ENCODE peak calls at places on chromosomes 1 and 21, in nine cellular contexts. A, C, D, F, G, T, L, B and S are unnamed samples.
A peak's percentile ranks its signal among the peaks of the same experiment; 100 is the strongest.

GRCh38 chr1:71393301-71393700 is 312.5 kb upstream of the ZRANB2 start:
- DNase-seq in D (no peak), G (no peak), F (no peak), A (no peak), L (no peak), B (no peak), T (no peak), C (no peak), S (no peak)

GRCh38 chr1:36172983-36173382 is 17.0 kb downstream of the MAP7D1 start:
- DNase-seq in D (no peak), F (no peak), B (no peak), G (no peak), L (no peak), A (no peak), T (no peak), C (no peak), S (no peak)

GRCh38 chr1:19028110-19028509 is 71.6 kb upstream of the IFFO2 start:
- DNase-seq in D (no peak), T (peak; percentile 48), A (no peak), B (no peak), C (no peak), F (no peak), L (no peak), G (no peak), S (no peak)

GRCh38 chr1:96978431-96978830 is 256.8 kb downstream of the PTBP2 start:
- DNase-seq in B (no peak), C (no peak), D (no peak), T (no peak), L (no peak), F (no peak), A (no peak), G (no peak), S (peak; percentile 36)

GRCh38 chr1:145994391-145995120 is 1.8 kb downstream of the TXNIP start:
- DNase-seq in B (no peak), L (no peak), T (peak; percentile 47), D (peak; percentile 15), C (peak; percentile 33), G (peak; percentile 65), F (peak; percentile 25), A (no peak), S (no peak)

GRCh38 chr1:167542109-167543032 is 11.2 kb downstream of the CREG1 start:
- DNase-seq in D (no peak), G (no peak), B (no peak), C (no peak), T (no peak), F (no peak), L (no peak), A (no peak), S (no peak)

GRCh38 chr21:26490771-26491170 is 82.3 kb downstream of the CYYR1 start:
- DNase-seq in C (no peak), F (no peak), B (no peak), D (no peak), A (no peak), G (no peak), L (no peak), T (no peak), S (peak; percentile 49)

GRCh38 chr1:36803870-36804560 is 230.3 kb downstream of the GRIK3 start:
- DNase-seq in B (no peak), T (no peak), C (no peak), G (no peak), A (no peak), F (no peak), L (no peak), D (no peak), S (no peak)

GRCh38 chr21:46317710-46318463 is 5.8 kb downstream of the C21orf58 start:
- DNase-seq in C (peak; percentile 70), F (no peak), D (no peak), B (no peak), T (peak; percentile 78), G (no peak), L (peak; percentile 40), A (no peak), S (no peak)

GRCh38 chr21:45870851-45871615 is 110.5 kb upstream of the COL6A1 start:
- DNase-seq in L (no peak), D (no peak), F (no peak), G (peak; percentile 50), B (no peak), A (peak; percentile 30), C (no peak), T (no peak), S (no peak)

GRCh38 chr1:4161271-4162006 is 261.4 kb upstream of the C1orf174 start:
- DNase-seq in L (no peak), T (no peak), B (no peak), F (no peak), G (no peak), A (no peak), D (no peak), C (no peak), S (no peak)

GRCh38 chr1:93516164-93516563 is 68.2 kb downstream of the FNBP1L start:
- DNase-seq in T (no peak), F (no peak), G (no peak), D (no peak), L (no peak), A (no peak), B (no peak), C (no peak), S (no peak)

GRCh38 chr1:111671849-111672248 is 52.3 kb downstream of the RAP1A start:
- DNase-seq in B (no peak), C (no peak), A (no peak), G (no peak), T (no peak), D (no peak), L (no peak), F (no peak), S (no peak)

GRCh38 chr1:111666828-111667227 is 47.2 kb downstream of the RAP1A start:
- DNase-seq in G (no peak), F (no peak), A (no peak), L (no peak), B (no peak), D (no peak), C (no peak), T (no peak), S (no peak)

GRCh38 chr1:111677604-111678003 is 58.0 kb downstream of the RAP1A start:
- DNase-seq in D (no peak), L (no peak), C (no peak), G (no peak), T (no peak), A (no peak), F (no peak), B (no peak), S (no peak)

GRCh38 chr1:111669268-111669667 is 49.7 kb downstream of the RAP1A start:
- DNase-seq in B (no peak), D (no peak), G (no peak), F (no peak), A (no peak), T (no peak), C (no peak), L (no peak), S (no peak)

DNA sequence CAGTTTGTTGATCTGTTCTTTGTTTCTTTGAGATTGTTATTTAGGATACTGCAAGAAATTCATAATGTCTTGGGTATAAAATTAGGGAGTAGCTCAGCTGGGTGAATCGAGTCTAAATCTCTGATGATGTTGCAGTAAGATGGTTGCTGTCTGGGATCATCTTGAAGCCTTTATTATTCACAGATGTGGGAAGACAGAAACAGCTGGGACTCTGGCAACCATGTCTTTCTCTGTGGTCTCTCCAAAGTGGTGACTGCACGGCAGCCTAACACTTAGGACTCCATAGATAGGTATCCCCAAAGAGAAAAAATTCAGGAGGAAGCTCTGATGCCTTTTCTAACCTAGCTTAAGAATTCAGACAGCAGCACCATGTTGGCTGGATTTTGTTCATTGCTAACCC is 52.7 kb downstream of the RAP1A start:
- DNase-seq in C (no peak), T (no peak), F (no peak), G (no peak), D (no peak), L (no peak), A (no peak), B (no peak), S (no peak)
- H3K36me3 ChIP-seq in C (peaks cover 15% of the 10 kb centered on the region), T (no peaks in the 10 kb centered on the region), F (peaks cover 25% of the 10 kb centered on the region), G (no peaks in the 10 kb centered on the region), D (peaks cover 10% of the 10 kb centered on the region), L (peaks cover 2% of the 10 kb centered on the region), A (peaks cover 14% of the 10 kb centered on the region), B (peaks cover 4% of the 10 kb centered on the region), S (no peaks in the 10 kb centered on the region)

DNA sequence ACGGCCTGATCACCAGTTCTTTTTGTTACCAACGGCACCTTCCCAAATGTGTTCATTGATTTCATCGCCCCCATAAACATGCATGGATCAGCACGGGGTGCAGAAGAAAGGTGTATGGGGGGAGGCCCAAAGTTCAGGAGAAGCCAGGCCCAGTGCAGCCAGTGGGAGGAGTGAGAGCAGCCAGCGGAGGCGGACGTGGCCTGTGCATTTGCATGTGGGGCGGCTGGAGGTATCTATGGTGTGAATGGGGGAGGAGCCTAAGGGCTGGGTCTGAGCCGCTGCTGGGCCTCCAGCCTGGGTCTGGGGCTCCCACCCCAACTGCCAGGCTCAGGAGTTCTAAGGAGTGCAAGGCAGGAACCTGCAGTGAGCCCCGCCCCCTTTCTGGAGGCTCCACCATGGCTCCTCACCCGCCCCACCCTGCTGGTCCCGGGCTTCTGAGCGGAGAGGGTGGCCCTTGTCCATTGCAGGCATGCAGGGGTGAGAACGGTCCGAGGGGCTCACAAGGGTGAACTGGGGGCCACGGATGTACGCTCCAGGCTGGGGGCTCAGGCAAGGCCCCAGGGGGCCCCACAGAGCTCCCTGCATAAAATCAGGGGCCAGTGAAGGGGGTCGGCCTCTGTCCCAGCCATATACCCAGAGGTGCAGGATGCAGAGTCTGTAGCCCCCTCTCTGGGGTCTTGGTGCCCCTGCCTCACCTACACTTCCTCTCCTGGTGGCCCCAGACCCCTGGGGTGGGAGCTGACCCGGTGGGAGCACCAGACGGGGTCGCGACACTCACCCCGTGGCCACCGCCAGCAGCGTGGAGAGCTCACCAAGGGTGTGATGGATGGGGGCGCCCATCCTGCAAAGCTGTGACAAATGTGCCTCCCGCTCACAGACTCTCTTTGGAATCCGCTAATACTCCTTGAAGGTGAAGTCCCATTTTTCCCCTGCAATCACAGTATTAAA is 31.3 kb upstream of the TTC34 start:
- DNase-seq in G (no peak), T (no peak), L (no peak), B (no peak), C (no peak), D (no peak), A (peak; percentile 31), F (no peak), S (no peak)
- H3K9me3 ChIP-seq in G (no peaks in the 10 kb centered on the region), T (no peaks in the 10 kb centered on the region), L (no peaks in the 10 kb centered on the region), B (no peaks in the 10 kb centered on the region), C (no peaks in the 10 kb centered on the region), D (no peaks in the 10 kb centered on the region), A (no peaks in the 10 kb centered on the region), F (peaks cover 1% of the 10 kb centered on the region), S (peaks cover 13% of the 10 kb centered on the region)

GRCh38 chr1:185400057-185400456 is 83.0 kb upstream of the IVNS1ABP start:
- DNase-seq in A (no peak), L (no peak), B (no peak), F (no peak), C (no peak), G (no peak), D (no peak), T (no peak), S (peak; percentile 59)
- H3K36me3 ChIP-seq in A (no peaks in the 10 kb centered on the region), L (no peaks in the 10 kb centered on the region), B (no peaks in the 10 kb centered on the region), F (no peaks in the 10 kb centered on the region), C (no peaks in the 10 kb centered on the region), G (no peaks in the 10 kb centered on the region), D (no peaks in the 10 kb centered on the region), T (no peaks in the 10 kb centered on the region), S (no peaks in the 10 kb centered on the region)

DNA sequence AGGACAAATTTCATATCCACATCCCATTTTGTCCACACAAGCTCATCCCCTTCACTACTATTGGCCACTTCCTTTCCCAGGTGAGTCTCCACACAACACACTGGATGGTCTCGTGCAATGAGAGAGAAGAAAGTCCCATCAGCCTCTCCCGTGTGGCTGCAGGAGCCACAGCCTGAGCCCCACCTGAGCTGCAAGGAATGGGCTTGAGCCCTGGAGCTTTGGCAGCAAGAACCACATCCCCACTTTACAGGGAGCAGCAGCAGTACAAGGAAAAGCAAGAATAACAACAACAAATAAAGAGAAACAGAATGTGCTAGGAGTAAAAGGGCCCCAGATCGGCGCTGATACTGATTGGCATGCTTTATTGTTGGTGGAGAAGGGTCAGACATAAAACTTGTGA is 117.7 kb downstream of the TPTE start:
- DNase-seq in F (no peak), A (no peak), B (no peak), L (no peak), G (no peak), T (no peak), C (no peak), D (no peak), S (no peak)
- H3K9me3 ChIP-seq in F (peaks cover 49% of the 10 kb centered on the region), A (peaks cover 49% of the 10 kb centered on the region), B (no peaks in the 10 kb centered on the region), L (no peaks in the 10 kb centered on the region), G (no peaks in the 10 kb centered on the region), T (peaks cover 79% of the 10 kb centered on the region), C (no peaks in the 10 kb centered on the region), D (no peaks in the 10 kb centered on the region), S (peaks cover 2% of the 10 kb centered on the region)